ENCODE peak calls at places on chromosomes 11 and 22, in four cellular contexts. K, M, T and X are unnamed samples.

GRCh38 chr11:103609117-103610066 is 427.0 kb upstream of the DDI1 start:
- DNase-seq in K (no peak), M (peak; percentile 94), T (no peak), X (peak; percentile 96)

GRCh38 chr11:20011294-20011951 is 148.9 kb downstream of the DBX1 start:
- DNase-seq in K (no peak), M (no peak), T (no peak), X (no peak)

GRCh38 chr22:42792909-42793847 is 63.9 kb downstream of the ARFGAP3 start:
- DNase-seq in K (no peak), M (no peak), T (no peak), X (no peak)

GRCh38 chr22:37206841-37207821 is 5.1 kb downstream of the SSTR3 start:
- DNase-seq in K (no peak), M (no peak), T (no peak), X (no peak)

GRCh38 chr11:1690167-1691026 is 6.6 kb upstream of the KRTAP5-6 start:
- DNase-seq in K (no peak), M (no peak), T (no peak), X (no peak)

GRCh38 chr22:42316988-42317387 is 46.5 kb upstream of the TCF20 start:
- DNase-seq in K (no peak), M (no peak), T (no peak), X (no peak)

GRCh38 chr11:77467993-77468392 is 5.9 kb downstream of the PAK1 start:
- DNase-seq in K (no peak), M (no peak), T (no peak), X (no peak)

GRCh38 chr11:116832350-116833290 is 2.9 kb downstream of the APOC3 start:
- DNase-seq in K (no peak), M (no peak), T (no peak), X (no peak)

GRCh38 chr11:130473056-130473794 is 24.8 kb downstream of the ADAMTS15 start:
- DNase-seq in K (no peak), M (no peak), T (peak; percentile 41), X (no peak)

GRCh38 chr11:8265681-8266241 is 2.1 kb upstream of the LMO1 start:
- DNase-seq in K (no peak), M (peak; percentile 52), T (no peak), X (no peak)

GRCh38 chr11:41943671-41944070 is 484.2 kb upstream of the LRRC4C start:
- DNase-seq in K (no peak), M (no peak), T (no peak), X (no peak)

GRCh38 chr22:33188316-33188715 is 130.1 kb upstream of the SYN3 start:
- DNase-seq in K (no peak), M (peak; percentile 27), T (no peak), X (no peak)

GRCh38 chr11:2298131-2298794 is 3.5 kb downstream of the C11orf21 start:
- DNase-seq in K (no peak), M (no peak), T (peak; percentile 23), X (no peak)

GRCh38 chr11:59901306-59901705 is 22.7 kb downstream of the OOSP3 start:
- DNase-seq in K (no peak), M (no peak), T (no peak), X (no peak)

GRCh38 chr11:117583063-117583801 is 213.8 kb downstream of the DSCAML1 start:
- DNase-seq in K (peak; percentile 30), M (peak; percentile 29), T (no peak), X (no peak)

GRCh38 chr11:59418151-59418550 is 8.1 kb downstream of the OR5A2 start:
- DNase-seq in K (no peak), M (no peak), T (no peak), X (no peak)

GRCh38 chr11:12897390-12897789 is 111.7 kb upstream of the RASSF10 start:
- DNase-seq in K (no peak), M (no peak), T (no peak), X (no peak)

GRCh38 chr22:33192156-33192555 is 134.0 kb upstream of the SYN3 start:
- DNase-seq in K (no peak), M (no peak), T (no peak), X (no peak)

GRCh38 chr11:12285811-12286222 is 91.6 kb upstream of the PARVA start:
- DNase-seq in K (no peak), M (no peak), T (peak; percentile 30), X (peak; percentile 45)

GRCh38 chr11:75714211-75714610 is 3.4 kb upstream of the MOGAT2 start:
- DNase-seq in K (no peak), M (no peak), T (no peak), X (no peak)

GRCh38 chr22:48705159-48705916 is 1122.3 kb downstream of the BRD1 start:
- DNase-seq in K (no peak), M (no peak), T (no peak), X (no peak)

GRCh38 chr11:2265396-2265795 is 5.0 kb downstream of the ASCL2 start:
- DNase-seq in K (no peak), M (no peak), T (no peak), X (no peak)

GRCh38 chr11:14179126-14179820 is 179.7 kb downstream of the RRAS2 start:
- DNase-seq in K (no peak), M (no peak), T (no peak), X (peak; percentile 22)

GRCh38 chr22:28907311-28908008 is 24.1 kb downstream of the ZNRF3 start:
- DNase-seq in K (no peak), M (no peak), T (no peak), X (peak; percentile 16)

GRCh38 chr11:72617080-72617744 is 57.0 kb downstream of the PDE2A start:
- DNase-seq in K (no peak), M (no peak), T (no peak), X (peak; percentile 3)

GRCh38 chr11:112293614-112294013 is 33.0 kb upstream of the PLET1 start:
- DNase-seq in K (no peak), M (no peak), T (no peak), X (no peak)

GRCh38 chr11:116310215-116310614 is 462.6 kb downstream of the BUD13 start:
- DNase-seq in K (no peak), M (no peak), T (no peak), X (peak; percentile 2)

GRCh38 chr22:28139993-28140392 is 220.9 kb upstream of the PITPNB start:
- DNase-seq in K (no peak), M (no peak), T (no peak), X (peak; percentile 93)

GRCh38 chr11:15625691-15626090 is 511.0 kb downstream of the INSC start:
- DNase-seq in K (no peak), M (no peak), T (no peak), X (no peak)

GRCh38 chr22:42313804-42314581 is 43.5 kb upstream of the TCF20 start:
- DNase-seq in K (peak; percentile 45), M (peak; percentile 94), T (peak; percentile 78), X (peak; percentile 54)

GRCh38 chr22:18057568-18058209 is 20.1 kb upstream of the PEX26 start:
- DNase-seq in K (no peak), M (no peak), T (no peak), X (peak; percentile 100)

GRCh38 chr11:17915500-17916143 is 97.2 kb downstream of the SERGEF start:
- DNase-seq in K (no peak), M (no peak), T (no peak), X (no peak)

GRCh38 chr11:132981146-132981956 is 551.0 kb downstream of the OPCML start:
- DNase-seq in K (no peak), M (peak; percentile 60), T (no peak), X (no peak)

GRCh38 chr11:69066122-69067112 is 17.7 kb downstream of the TPCN2 start:
- DNase-seq in K (no peak), M (no peak), T (no peak), X (no peak)
- H4K8ac ChIP-seq in K (no peak overlapping the region), M (no peak overlapping the region), T (peak overlapping the region; percentile 35), X (no peak overlapping the region)

GRCh38 chr22:19291218-19291579 is 320 bp downstream of the CLTCL1 start:
- DNase-seq in K (no peak), M (peak; percentile 33), T (peak; percentile 66), X (no peak)
- H4K8ac ChIP-seq in K (no peak overlapping the region), M (no peak overlapping the region), T (no peak overlapping the region), X (no peak overlapping the region)

DNA sequence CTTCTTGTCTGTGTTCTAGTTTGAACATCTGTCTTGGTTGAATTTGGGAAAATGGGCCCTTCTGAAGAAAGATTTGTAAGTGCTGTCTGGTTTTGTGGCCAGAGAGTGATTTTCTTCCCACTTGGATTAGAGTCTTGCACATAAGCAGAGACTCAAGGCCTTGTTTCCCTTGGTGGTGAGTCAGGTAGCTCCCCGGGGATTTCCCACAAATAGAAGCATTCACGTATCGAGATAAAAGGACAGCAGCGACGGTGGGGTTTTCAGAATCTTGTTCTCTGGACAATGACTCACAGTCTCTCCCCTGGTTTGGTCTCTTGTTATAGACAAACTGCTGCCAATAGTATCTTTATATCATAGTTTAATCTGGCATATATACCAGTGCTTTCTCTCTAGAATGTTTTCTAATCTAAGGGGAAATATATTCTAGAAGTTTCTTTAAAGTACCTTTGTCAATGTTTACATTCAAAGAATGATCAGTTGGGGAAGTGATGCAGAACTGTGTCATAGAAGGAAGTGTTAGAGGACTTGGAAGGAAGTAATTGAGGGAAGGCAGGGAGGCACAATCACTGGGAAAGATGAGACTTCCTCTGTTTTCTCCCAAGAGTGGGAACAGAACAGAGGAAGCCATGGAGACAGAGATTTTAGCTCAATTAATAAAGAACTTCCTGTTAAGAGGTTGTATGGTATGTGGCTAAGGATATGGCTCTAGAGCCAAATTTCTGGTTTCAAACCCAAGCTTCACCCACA is 18.1 kb downstream of the POLA2 start:
- DNase-seq in K (no peak), M (no peak), T (no peak), X (peak; percentile 99)
- H4K8ac ChIP-seq in K (no peak overlapping the region), M (no peak overlapping the region), T (no peak overlapping the region), X (peak overlapping the region; percentile 74)

GRCh38 chr22:26674211-26675190 is 17.1 kb downstream of the MIAT start:
- DNase-seq in K (no peak), M (no peak), T (no peak), X (no peak)
- H4K8ac ChIP-seq in K (no peak overlapping the region), M (no peak overlapping the region), T (no peak overlapping the region), X (peak overlapping the region; percentile 98)

DNA sequence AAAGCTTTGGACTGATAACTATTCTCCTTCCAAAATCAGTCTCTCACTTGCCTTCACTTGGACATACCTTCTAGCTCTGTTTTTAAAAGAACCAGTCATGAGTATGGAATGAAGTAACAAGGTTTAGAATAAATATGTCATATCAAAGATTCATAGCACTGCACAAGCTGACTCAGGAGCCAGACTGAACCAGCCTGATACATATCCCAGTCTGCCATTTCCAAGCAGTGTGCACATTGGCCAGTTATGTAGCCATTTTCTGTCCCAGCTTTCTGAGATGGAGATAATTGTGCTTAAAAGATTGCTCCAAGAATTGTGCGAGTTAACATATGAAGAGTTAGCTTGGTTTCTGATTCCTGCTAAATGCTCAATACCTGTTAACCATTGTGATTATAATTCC is 311.3 kb downstream of the C11orf87 start:
- DNase-seq in K (no peak), M (no peak), T (no peak), X (peak; percentile 52)
- H4K8ac ChIP-seq in K (no peak overlapping the region), M (no peak overlapping the region), T (no peak overlapping the region), X (no peak overlapping the region)